ENCODE peak calls at places on chromosome 19, in six cellular contexts. W is H4; O is thoracic aorta; N is ovary; X is T-helper 1 cell; D is CD4-positive, alpha-beta T cell. L is an unnamed sample.

GRCh38 chr19:48806518-48806817 is 4.4 kb downstream of the BCAT2 start:
- DNase-seq in D (peak), O (no peak), W (no peak), N (no peak), X (peak), L (no peak)

GRCh38 chr19:51552996-51553725 is 17.9 kb upstream of the ZNF175 start:
- DNase-seq in D (peak), O (no peak), N (peak), W (peak), X (peak), L (no peak)

GRCh38 chr19:3494051-3494450 is 6.4 kb downstream of the DOHH start:
- DNase-seq in X (peak), O (no peak), W (no peak), N (no peak), D (no peak), L (no peak)

GRCh38 chr19:19659646-19660245 is 3.7 kb downstream of the ATP13A1 start:
- DNase-seq in O (no peak), N (peak), D (no peak), W (no peak), X (no peak), L (no peak)

GRCh38 chr19:19388568-19389555 is 16.6 kb upstream of the GATAD2A start:
- DNase-seq in D (no peak), X (no peak), O (no peak), N (no peak), W (no peak), L (no peak)

GRCh38 chr19:2150794-2151338 is 500 bp downstream of the AP3D1 start:
- DNase-seq in D (no peak), N (no peak), W (no peak), X (no peak), O (no peak), L (no peak)

GRCh38 chr19:49567722-49568454 is 12.5 kb downstream of the NOSIP start:
- DNase-seq in D (peak), N (no peak), O (no peak), W (no peak), X (peak), L (no peak)

GRCh38 chr19:34484328-34484727 is 2.8 kb downstream of the WTIP start:
- DNase-seq in W (no peak), O (no peak), N (no peak), D (no peak), X (no peak), L (no peak)

GRCh38 chr19:6678690-6679109 is 8.7 kb upstream of the TNFSF14 start:
- DNase-seq in W (no peak), X (peak), N (no peak), D (no peak), O (no peak), L (no peak)

GRCh38 chr19:54420383-54421168 is 5.3 kb downstream of the TTYH1 start:
- DNase-seq in N (no peak), O (no peak), D (no peak), X (no peak), W (no peak), L (no peak)

GRCh38 chr19:1408300-1409203 is 1.2 kb downstream of the DAZAP1 start:
- DNase-seq in X (peak), D (peak), N (peak), O (no peak), W (no peak), L (no peak)

GRCh38 chr19:898663-899062 is 5.4 kb downstream of the RNU6-9 start:
- DNase-seq in D (peak), N (no peak), W (no peak), O (no peak), X (no peak), L (no peak)